ENCODE peak calls at places on chromosome 16, in eight cellular contexts. C is A549; L is GM12878; H is OCI-LY7; A is PC-3; U is esophagus squamous epithelium; O is CD8-positive, alpha-beta T cell; P is effector memory CD4-positive, alpha-beta T cell. X is an unnamed sample. For H3K9me3, the result is how much of the 10 kb centered on the place peaks cover.

GRCh38 chr16:17294856-17295255 is 175.9 kb downstream of the XYLT1 start:
- DNase-seq in C (no peak), L (no peak), H (no peak), A (no peak), U (no peak), O (no peak), P (no peak), X (no peak)

GRCh38 chr16:19001788-19002187 is 18.1 kb downstream of the TMC7 start:
- DNase-seq in C (no peak), L (no peak), H (no peak), A (peak), U (no peak), O (no peak), P (no peak), X (no peak)

GRCh38 chr16:49855822-49856740 is at the start of gene ZNF423:
- DNase-seq in C (no peak), L (no peak), H (no peak), A (no peak), U (no peak), O (no peak), P (no peak), X (no peak)

GRCh38 chr16:81292936-81293335 is 21.8 kb upstream of the GAN start:
- DNase-seq in C (no peak), L (no peak), H (no peak), A (no peak), U (no peak), O (no peak), P (no peak), X (no peak)

GRCh38 chr16:72832640-72833039 is 215.3 kb downstream of the ZFHX3 start:
- DNase-seq in C (peak), L (no peak), H (peak), A (peak), U (no peak), O (peak), P (peak), X (peak)

GRCh38 chr16:27932542-27933178 is 130.9 kb downstream of the GSG1L start:
- DNase-seq in C (no peak), L (no peak), H (no peak), A (no peak), U (no peak), O (no peak), P (no peak), X (no peak)

GRCh38 chr16:80827007-80827406 is 22.6 kb upstream of the CDYL2 start:
- DNase-seq in C (no peak), L (no peak), H (no peak), A (no peak), U (no peak), O (no peak), P (no peak), X (no peak)

GRCh38 chr16:81366316-81366932 is 51.7 kb downstream of the GAN start:
- DNase-seq in C (peak), L (peak), H (peak), A (peak), U (no peak), O (peak), P (no peak), X (no peak)

GRCh38 chr16:75266738-75267630 is 15.6 kb upstream of the BCAR1 start:
- DNase-seq in C (no peak), L (no peak), H (no peak), A (no peak), U (no peak), O (no peak), P (no peak), X (no peak)

GRCh38 chr16:9115277-9115676 is 23.8 kb downstream of the HAPSTR1 start:
- DNase-seq in C (no peak), L (no peak), H (no peak), A (peak), U (no peak), O (no peak), P (no peak), X (no peak)

GRCh38 chr16:29820271-29820701 is at the start of gene MVP:
- DNase-seq in C (peak), L (no peak), H (peak), A (peak), U (no peak), O (peak), P (no peak), X (peak)

GRCh38 chr16:10940501-10941079 is 1.7 kb downstream of the DEXI start:
- DNase-seq in C (no peak), L (no peak), H (peak), A (no peak), U (no peak), O (no peak), P (no peak), X (no peak)

GRCh38 chr16:13377143-13377542 is 475.7 kb downstream of the SHISA9 start:
- DNase-seq in C (no peak), L (no peak), H (no peak), A (no peak), U (no peak), O (no peak), P (no peak), X (no peak)

GRCh38 chr16:16857603-16858283 is 478.8 kb downstream of the NPIPA7 start:
- DNase-seq in C (peak), L (no peak), H (no peak), A (no peak), U (no peak), O (no peak), P (no peak), X (no peak)

GRCh38 chr16:24198807-24199533 is 57.2 kb upstream of the CACNG3 start:
- DNase-seq in C (no peak), L (no peak), H (no peak), A (no peak), U (no peak), O (no peak), P (no peak), X (no peak)

GRCh38 chr16:49530396-49530795 is 156.8 kb downstream of the C16orf78 start:
- DNase-seq in C (no peak), L (no peak), H (peak), A (no peak), U (no peak), O (no peak), P (no peak), X (no peak)

GRCh38 chr16:57736419-57737281 is 1.1 kb downstream of the KATNB1 start:
- DNase-seq in C (peak), L (no peak), H (peak), A (peak), U (no peak), O (peak), P (peak), X (peak)

GRCh38 chr16:20741555-20742285 is at the start of gene THUMPD1:
- DNase-seq in C (peak), L (peak), H (peak), A (peak), U (peak), O (peak), P (peak), X (peak)

DNA sequence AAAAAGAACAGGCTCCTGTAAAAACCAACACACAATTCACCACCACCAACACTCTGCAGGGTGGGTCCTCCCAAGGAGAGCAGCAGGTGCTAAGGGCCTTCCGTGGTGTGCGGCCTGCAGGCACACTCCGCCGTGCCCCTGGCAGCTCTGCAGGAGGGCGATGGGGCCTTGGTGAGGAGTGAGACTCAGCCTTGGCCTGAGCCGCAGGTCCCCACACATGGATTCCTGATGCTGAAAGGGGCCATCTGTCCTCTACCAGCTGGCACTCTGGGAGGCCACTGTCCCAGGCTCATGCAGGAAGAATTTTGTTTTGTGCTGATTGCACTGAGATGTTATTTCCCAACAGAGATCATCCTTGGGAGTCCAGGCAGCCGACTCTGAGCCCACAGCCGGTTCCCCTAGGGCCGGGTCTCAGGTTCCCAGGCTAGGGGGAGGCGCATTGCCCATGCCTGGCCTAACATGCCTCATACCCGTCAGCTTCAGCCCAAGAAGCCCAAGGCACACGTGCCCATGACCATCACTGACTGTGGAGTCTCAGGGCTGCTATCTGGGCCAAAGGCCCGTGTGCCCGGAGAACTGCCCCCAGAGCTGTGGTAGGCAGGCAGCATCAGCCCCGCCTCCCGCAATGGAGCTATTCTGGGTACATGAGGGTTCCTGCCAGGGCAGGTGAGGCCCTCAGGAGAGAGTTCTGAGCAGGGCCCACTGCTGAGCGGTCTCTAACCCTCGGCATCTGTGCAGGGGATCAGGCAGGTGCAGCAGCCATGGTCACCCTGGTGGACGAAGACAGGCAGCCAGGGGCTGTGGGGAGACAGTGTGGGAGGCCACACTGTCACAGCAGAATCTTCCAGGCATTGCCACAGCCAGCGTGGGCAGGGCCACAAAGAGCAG is 97.9 kb upstream of the ZNF469 start:
- DNase-seq in C (no peak), L (no peak), H (no peak), A (no peak), U (no peak), O (no peak), P (no peak), X (no peak)
- H3K9me3 ChIP-seq in C (half or more), L (under half), H (under half), A (under half), U (under half), O (under half), P (under half), X (under half)

GRCh38 chr16:35306915-35307314 is 1847.5 kb downstream of the TP53TG3F start:
- DNase-seq in C (no peak), L (no peak), H (no peak), A (peak), U (no peak), O (no peak), P (no peak), X (no peak)

GRCh38 chr16:35302859-35303258 is 1843.4 kb downstream of the TP53TG3F start:
- DNase-seq in C (no peak), L (no peak), H (no peak), A (no peak), U (no peak), O (no peak), P (no peak), X (no peak)

GRCh38 chr16:35308674-35309073 is 1849.3 kb downstream of the TP53TG3F start:
- DNase-seq in C (no peak), L (no peak), H (no peak), A (no peak), U (no peak), O (no peak), P (no peak), X (no peak)

GRCh38 chr16:35310999-35311398 is 1851.6 kb downstream of the TP53TG3F start:
- DNase-seq in C (no peak), L (no peak), H (no peak), A (no peak), U (no peak), O (no peak), P (no peak), X (no peak)

GRCh38 chr16:35305476-35305875 is 1846.1 kb downstream of the TP53TG3F start:
- DNase-seq in C (no peak), L (no peak), H (no peak), A (peak), U (no peak), O (no peak), P (no peak), X (no peak)
- H3K9me3 ChIP-seq in C (under half), L (under half), H (under half), A (under half), U (under half), O (under half), P (under half), X (under half)

GRCh38 chr16:35559911-35560636 is 2100.7 kb downstream of the TP53TG3F start:
- DNase-seq in C (no peak), L (no peak), H (no peak), A (peak), U (no peak), O (no peak), P (no peak), X (no peak)
- H3K9me3 ChIP-seq in C (under half), L (under half), H (under half), A (under half), U (under half), O (under half), P (under half), X (under half)

GRCh38 chr16:35414139-35414538 is 1954.7 kb downstream of the TP53TG3F start:
- DNase-seq in C (no peak), L (no peak), H (no peak), A (no peak), U (no peak), O (no peak), P (no peak), X (no peak)

GRCh38 chr16:35405547-35405946 is 1946.1 kb downstream of the TP53TG3F start:
- DNase-seq in C (no peak), L (no peak), H (no peak), A (no peak), U (no peak), O (no peak), P (no peak), X (no peak)

GRCh38 chr16:35411156-35411555 is 1951.7 kb downstream of the TP53TG3F start:
- DNase-seq in C (no peak), L (no peak), H (no peak), A (no peak), U (no peak), O (no peak), P (no peak), X (no peak)

GRCh38 chr16:35410438-35410837 is 1951.0 kb downstream of the TP53TG3F start:
- DNase-seq in C (no peak), L (no peak), H (no peak), A (no peak), U (no peak), O (no peak), P (no peak), X (no peak)

GRCh38 chr16:35409503-35409902 is 1950.1 kb downstream of the TP53TG3F start:
- DNase-seq in C (no peak), L (no peak), H (peak), A (no peak), U (no peak), O (no peak), P (no peak), X (no peak)
- H3K9me3 ChIP-seq in C (under half), L (under half), H (under half), A (under half), U (under half), O (under half), P (under half), X (under half)

GRCh38 chr16:66483689-66484452 is 56.8 kb downstream of the BEAN1 start:
- DNase-seq in C (peak), L (no peak), H (peak), A (peak), U (no peak), O (peak), P (peak), X (peak)
- H3K9me3 ChIP-seq in C (under half), L (under half), H (under half), A (under half), U (under half), O (under half), P (under half), X (under half)

X was measured in adrenal gland.